ENCODE peak calls at places on chromosomes 7 and 10, in ten cellular contexts. L, H, W, Y, Z, S, K, P, I and M are unnamed samples.

GRCh38 chr7:121395494-121395960 is 581 bp downstream of the FAM3C start:
- DNase-seq in H (peak; percentile 21), K (peak; percentile 51), P (peak; percentile 9), I (no peak), Z (no peak), L (no peak), Y (no peak), W (peak; percentile 9), S (peak; percentile 56), M (peak; percentile 50)

GRCh38 chr10:132454296-132455198 is 57.5 kb downstream of the PWWP2B start:
- DNase-seq in W (no peak), H (no peak), P (no peak), S (no peak), Z (no peak), Y (no peak), L (no peak), I (no peak), K (no peak), M (no peak)

GRCh38 chr7:106281919-106282318 is 2.9 kb downstream of the NAMPT start:
- DNase-seq in S (no peak), Y (no peak), I (no peak), L (no peak), H (no peak), K (no peak), P (no peak), W (no peak), Z (no peak), M (no peak)

GRCh38 chr10:82538272-82538671 is 663.3 kb downstream of the NRG3 start:
- DNase-seq in S (no peak), K (no peak), W (no peak), L (no peak), H (no peak), Z (no peak), I (no peak), P (no peak), Y (no peak), M (no peak)

GRCh38 chr10:125602825-125603224 is 80.1 kb downstream of the TEX36 start:
- DNase-seq in K (no peak), S (no peak), Y (no peak), Z (no peak), W (no peak), I (no peak), L (no peak), P (no peak), H (no peak), M (no peak)

GRCh38 chr10:93180402-93181040 is 106.8 kb downstream of the CYP26A1 start:
- DNase-seq in W (no peak), K (peak; percentile 12), Y (no peak), H (peak; percentile 52), S (no peak), I (peak; percentile 42), L (peak; percentile 23), P (no peak), Z (no peak), M (peak; percentile 17)

GRCh38 chr10:123008379-123009104 is at the start of the genes ACADSB and IKZF5:
- DNase-seq in S (peak; percentile 93), H (peak; percentile 98), Z (peak; percentile 95), Y (peak; percentile 94), K (peak; percentile 97), I (peak; percentile 96), L (peak; percentile 95), P (peak; percentile 99), W (peak; percentile 97), M (peak; percentile 96)

GRCh38 chr10:50407077-50407801 is 155.9 kb upstream of the ASAH2 start:
- DNase-seq in I (no peak), H (no peak), Z (no peak), W (no peak), S (no peak), P (no peak), K (no peak), L (no peak), Y (no peak), M (no peak)

GRCh38 chr7:76310102-76310957 is 7.9 kb downstream of the HSPB1 start:
- DNase-seq in P (no peak), S (no peak), Y (peak; percentile 88), W (no peak), Z (peak; percentile 67), K (peak; percentile 47), H (no peak), I (no peak), L (no peak), M (peak; percentile 60)

GRCh38 chr10:124939290-124939689 is 2.6 kb upstream of the ZRANB1 start:
- DNase-seq in S (no peak), L (no peak), Z (no peak), P (no peak), K (no peak), H (no peak), W (no peak), Y (no peak), I (no peak), M (no peak)

GRCh38 chr7:112869111-112869774 is 79.0 kb upstream of the TMEM168 start:
- DNase-seq in P (peak; percentile 22), L (no peak), W (peak; percentile 55), I (peak; percentile 41), H (no peak), Z (no peak), S (peak; percentile 18), K (peak; percentile 47), Y (no peak), M (peak; percentile 38)

GRCh38 chr10:17276756-17277424 is 48.8 kb downstream of the VIM start:
- DNase-seq in Y (no peak), Z (no peak), P (no peak), L (no peak), S (no peak), K (no peak), I (no peak), W (no peak), H (no peak), M (no peak)

GRCh38 chr10:71048995-71049650 is 160.8 kb upstream of the PCBD1 start:
- DNase-seq in I (no peak), H (no peak), Y (no peak), W (no peak), K (no peak), Z (no peak), P (no peak), S (no peak), L (no peak), M (no peak)

GRCh38 chr7:116591202-116592040 is 66.6 kb downstream of the CAV1 start:
- DNase-seq in Y (peak; percentile 1), S (no peak), L (no peak), W (peak; percentile 42), P (no peak), K (no peak), Z (no peak), I (peak; percentile 21), H (no peak), M (no peak)

GRCh38 chr10:132897516-132898381 is 44.6 kb downstream of the CFAP46 start:
- DNase-seq in K (no peak), P (no peak), L (no peak), H (peak; percentile 11), I (no peak), W (no peak), S (no peak), Z (no peak), Y (no peak), M (peak; percentile 10)

GRCh38 chr10:5557040-5557721 is 32.4 kb downstream of the CALML3 start:
- DNase-seq in P (no peak), K (no peak), Y (no peak), Z (no peak), H (no peak), W (no peak), L (no peak), S (no peak), I (no peak), M (peak; percentile 19)

GRCh38 chr10:77158666-77159065 is 478.9 kb downstream of the KCNMA1 start:
- DNase-seq in W (no peak), P (no peak), K (peak; percentile 29), L (no peak), Z (no peak), Y (no peak), I (peak; percentile 58), H (no peak), S (no peak), M (no peak)

GRCh38 chr7:151432658-151433521 is 7.1 kb downstream of the CRYGN start:
- DNase-seq in W (no peak), S (no peak), I (no peak), Z (no peak), P (no peak), K (no peak), H (no peak), Y (no peak), L (no peak), M (no peak)

GRCh38 chr7:30595461-30596042 is 874 bp downstream of the GARS1 start:
- DNase-seq in P (no peak), Z (no peak), K (no peak), Y (no peak), S (peak; percentile 30), L (no peak), H (no peak), W (no peak), I (peak; percentile 4), M (no peak)

GRCh38 chr10:3784510-3785250 is at the start of gene KLF6:
- DNase-seq in L (peak; percentile 63), P (peak; percentile 35), K (peak; percentile 40), S (peak; percentile 80), Z (no peak), I (peak; percentile 24), W (peak; percentile 35), H (peak; percentile 41), Y (no peak), M (no peak)

GRCh38 chr7:43385856-43386255 is 197.1 kb upstream of the STK17A start:
- DNase-seq in Z (no peak), H (no peak), W (no peak), I (peak; percentile 33), Y (no peak), S (no peak), K (no peak), P (no peak), L (no peak), M (no peak)

GRCh38 chr7:158019726-158020705 is 567.6 kb downstream of the PTPRN2 start:
- DNase-seq in L (no peak), Y (no peak), S (no peak), I (no peak), P (no peak), W (no peak), K (no peak), Z (no peak), H (peak; percentile 6), M (no peak)